ENCODE peak calls at places on chromosome 9, in five cellular contexts. R is iPS-NIHi11, J is HEK293T, O is SK-N-DZ, K is fibroblast of the aortic adventitia. Z is an unnamed sample.

GRCh38 chr9:126146254-126147145 is 180.1 kb upstream of the MVB12B start:
- DNase-seq in K (no peak), R (peak), J (peak), O (peak), Z (no peak)

GRCh38 chr9:125125523-125125922 is 17.8 kb downstream of the SCAI start:
- DNase-seq in K (no peak), R (no peak), J (no peak), O (no peak), Z (no peak)

GRCh38 chr9:83544002-83544698 is 5.9 kb upstream of the FRMD3 start:
- DNase-seq in R (peak), O (peak), K (peak), J (peak), Z (peak)

GRCh38 chr9:132743886-132744544 is 73.8 kb downstream of the GTF3C4 start:
- DNase-seq in J (no peak), K (no peak), O (no peak), R (no peak), Z (no peak)

GRCh38 chr9:127707766-127708165 is 978 bp downstream of the CFAP157 start:
- DNase-seq in J (no peak), O (no peak), R (no peak), K (no peak), Z (no peak)

GRCh38 chr9:28741459-28741858 is 1168.2 kb upstream of the C9orf72 start:
- DNase-seq in J (no peak), R (no peak), O (no peak), K (no peak), Z (no peak)

GRCh38 chr9:118558026-118558425 is 811.2 kb downstream of the BRINP1 start:
- DNase-seq in O (no peak), J (no peak), R (no peak), K (no peak), Z (no peak)

GRCh38 chr9:98873535-98874432 is 66.3 kb downstream of the GALNT12 start:
- DNase-seq in O (no peak), R (no peak), J (no peak), K (peak), Z (no peak)

GRCh38 chr9:125534934-125535701 is 171.9 kb downstream of the MAPKAP1 start:
- DNase-seq in J (no peak), K (no peak), R (no peak), O (no peak), Z (no peak)

GRCh38 chr9:87206064-87206661 is 258.9 kb upstream of the GAS1 start:
- DNase-seq in R (no peak), O (no peak), K (no peak), J (peak), Z (no peak)

GRCh38 chr9:71854811-71855210 is 56.2 kb downstream of the ABHD17B start:
- DNase-seq in R (no peak), O (no peak), K (no peak), J (no peak), Z (no peak)

GRCh38 chr9:110440796-110441195 is 103.1 kb upstream of the TXNDC8 start:
- DNase-seq in K (no peak), R (no peak), J (no peak), O (no peak), Z (no peak)

GRCh38 chr9:134182554-134183219 is 18.3 kb upstream of the RNU6ATAC start:
- DNase-seq in O (no peak), J (no peak), R (no peak), K (peak), Z (no peak)

GRCh38 chr9:26744362-26744965 is 148.1 kb downstream of the CAAP1 start:
- DNase-seq in O (no peak), J (no peak), R (peak), K (peak), Z (no peak)

GRCh38 chr9:97853844-97854695 is 1.0 kb downstream of the FOXE1 start:
- DNase-seq in J (peak), K (no peak), R (no peak), O (peak), Z (no peak)

Z was measured in keratinocyte.